ENCODE peak calls at places on chromosome 1, in seven cellular contexts. G is ELR, F is NCI-H2107, O is thoracic aorta, Y is BE2C, H is stomach, Q is GM23248. M is an unnamed sample.

GRCh38 chr1:155117610-155118009 is 10.1 kb upstream of the EFNA1 start:
- DNase-seq in G (no peak), F (no peak), O (no peak), Y (no peak), H (no peak), Q (no peak), M (no peak)

GRCh38 chr1:39196244-39197215 is 8.0 kb upstream of the MACF1 start:
- DNase-seq in G (peak), F (no peak), O (no peak), Y (no peak), H (no peak), Q (peak), M (no peak)

GRCh38 chr1:110083453-110084225 is 13.2 kb upstream of the ALX3 start:
- DNase-seq in G (no peak), F (no peak), O (no peak), Y (no peak), H (no peak), Q (peak), M (no peak)

GRCh38 chr1:145688328-145688727 is 18.8 kb downstream of the PDZK1 start:
- DNase-seq in G (no peak), F (no peak), O (no peak), Y (no peak), H (no peak), Q (no peak), M (no peak)

GRCh38 chr1:66282885-66283284 is 251.1 kb upstream of the SGIP1 start:
- DNase-seq in G (no peak), F (no peak), O (no peak), Y (no peak), H (no peak), Q (peak), M (no peak)

GRCh38 chr1:36457691-36458090 is 6.5 kb downstream of the MRPS15 start:
- DNase-seq in G (no peak), F (no peak), O (no peak), Y (no peak), H (no peak), Q (no peak), M (no peak)

GRCh38 chr1:18446751-18447150 is 34.0 kb upstream of the KLHDC7A start:
- DNase-seq in G (no peak), F (no peak), O (no peak), Y (no peak), H (no peak), Q (no peak), M (no peak)

GRCh38 chr1:2643414-2644077 is 10.7 kb upstream of the MMEL1 start:
- DNase-seq in G (no peak), F (no peak), O (no peak), Y (no peak), H (no peak), Q (no peak), M (no peak)

GRCh38 chr1:211920141-211920572 is 89.6 kb upstream of the LPGAT1 start:
- DNase-seq in G (no peak), F (no peak), O (no peak), Y (no peak), H (peak), Q (peak), M (no peak)